ENCODE peak calls at places on chromosome 18, in nine cellular contexts. One of them, this sample, is unnamed.

GRCh38 chr18:57004366-57005121 is 142.3 kb upstream of the BOD1L2 start:
- DNase-seq in left colon: no peak
- DNase-seq in caudate nucleus: no peak
- DNase-seq in endothelial cell: no peak
- DNase-seq in lower lobe of right lung: no peak
- DNase-seq in RCC 7860: peak; percentile 56
- DNase-seq in GM12892: no peak
- DNase-seq in T-helper 2 cell: peak; percentile 62
- DNase-seq in DMS153: peak; percentile 37
- DNase-seq in this sample: no peak

GRCh38 chr18:44786697-44787096 is 106.0 kb downstream of the SETBP1 start:
- DNase-seq in T-helper 2 cell: peak; percentile 52
- DNase-seq in GM12892: peak; percentile 32
- DNase-seq in left colon: no peak
- DNase-seq in RCC 7860: no peak
- DNase-seq in lower lobe of right lung: no peak
- DNase-seq in DMS153: no peak
- DNase-seq in endothelial cell: no peak
- DNase-seq in caudate nucleus: no peak
- DNase-seq in this sample: no peak

GRCh38 chr18:46412831-46413371 is 244.1 kb downstream of the LOXHD1 start:
- DNase-seq in left colon: peak; percentile 43
- DNase-seq in T-helper 2 cell: no peak
- DNase-seq in endothelial cell: no peak
- DNase-seq in lower lobe of right lung: no peak
- DNase-seq in DMS153: no peak
- DNase-seq in GM12892: no peak
- DNase-seq in caudate nucleus: no peak
- DNase-seq in RCC 7860: no peak
- DNase-seq in this sample: no peak

GRCh38 chr18:60568211-60568610 is 195.6 kb upstream of the MC4R start:
- DNase-seq in lower lobe of right lung: no peak
- DNase-seq in endothelial cell: no peak
- DNase-seq in GM12892: no peak
- DNase-seq in RCC 7860: no peak
- DNase-seq in T-helper 2 cell: no peak
- DNase-seq in DMS153: no peak
- DNase-seq in caudate nucleus: no peak
- DNase-seq in left colon: no peak
- DNase-seq in this sample: no peak

GRCh38 chr18:3615374-3615773 is 165.4 kb downstream of the TGIF1 start:
- DNase-seq in GM12892: no peak
- DNase-seq in lower lobe of right lung: no peak
- DNase-seq in caudate nucleus: no peak
- DNase-seq in DMS153: no peak
- DNase-seq in endothelial cell: no peak
- DNase-seq in T-helper 2 cell: no peak
- DNase-seq in left colon: no peak
- DNase-seq in RCC 7860: no peak
- DNase-seq in this sample: no peak

GRCh38 chr18:24490545-24490944 is 30.1 kb downstream of the HRH4 start:
- DNase-seq in caudate nucleus: no peak
- DNase-seq in DMS153: no peak
- DNase-seq in GM12892: no peak
- DNase-seq in T-helper 2 cell: no peak
- DNase-seq in RCC 7860: no peak
- DNase-seq in left colon: no peak
- DNase-seq in lower lobe of right lung: no peak
- DNase-seq in endothelial cell: no peak
- DNase-seq in this sample: no peak

GRCh38 chr18:68623342-68623741 is 91.6 kb downstream of the TMX3 start:
- DNase-seq in RCC 7860: peak; percentile 18
- DNase-seq in T-helper 2 cell: peak; percentile 23
- DNase-seq in caudate nucleus: peak; percentile 1
- DNase-seq in DMS153: peak; percentile 42
- DNase-seq in lower lobe of right lung: no peak
- DNase-seq in GM12892: peak; percentile 9
- DNase-seq in left colon: peak; percentile 11
- DNase-seq in endothelial cell: peak; percentile 66
- DNase-seq in this sample: peak; percentile 7

GRCh38 chr18:58128286-58129018 is 84.4 kb downstream of the NEDD4L start:
- DNase-seq in lower lobe of right lung: no peak
- DNase-seq in left colon: no peak
- DNase-seq in endothelial cell: no peak
- DNase-seq in caudate nucleus: no peak
- DNase-seq in RCC 7860: peak; percentile 87
- DNase-seq in GM12892: no peak
- DNase-seq in T-helper 2 cell: no peak
- DNase-seq in DMS153: no peak
- DNase-seq in this sample: no peak

GRCh38 chr18:26556573-26556972 is 8.2 kb upstream of the KCTD1 start:
- DNase-seq in left colon: no peak
- DNase-seq in GM12892: no peak
- DNase-seq in lower lobe of right lung: no peak
- DNase-seq in T-helper 2 cell: no peak
- DNase-seq in endothelial cell: no peak
- DNase-seq in DMS153: no peak
- DNase-seq in RCC 7860: no peak
- DNase-seq in caudate nucleus: no peak
- DNase-seq in this sample: no peak

GRCh38 chr18:48948112-48949050 is 2.4 kb downstream of the SMAD7 start:
- DNase-seq in left colon: peak; percentile 75
- DNase-seq in endothelial cell: peak; percentile 58
- DNase-seq in caudate nucleus: no peak
- DNase-seq in lower lobe of right lung: peak; percentile 76
- DNase-seq in DMS153: no peak
- DNase-seq in GM12892: no peak
- DNase-seq in T-helper 2 cell: peak; percentile 78
- DNase-seq in RCC 7860: peak; percentile 70
- DNase-seq in this sample: no peak

GRCh38 chr18:48321586-48321985 is 87.6 kb downstream of the ZBTB7C start:
- DNase-seq in GM12892: no peak
- DNase-seq in DMS153: no peak
- DNase-seq in RCC 7860: no peak
- DNase-seq in endothelial cell: no peak
- DNase-seq in T-helper 2 cell: no peak
- DNase-seq in caudate nucleus: no peak
- DNase-seq in left colon: no peak
- DNase-seq in lower lobe of right lung: no peak
- DNase-seq in this sample: no peak

GRCh38 chr18:56711706-56712445 is 60.7 kb downstream of the WDR7 start:
- DNase-seq in endothelial cell: no peak
- DNase-seq in GM12892: no peak
- DNase-seq in left colon: no peak
- DNase-seq in DMS153: no peak
- DNase-seq in RCC 7860: no peak
- DNase-seq in lower lobe of right lung: no peak
- DNase-seq in caudate nucleus: no peak
- DNase-seq in T-helper 2 cell: no peak
- DNase-seq in this sample: no peak

GRCh38 chr18:25805323-25805722 is 285.1 kb downstream of the SS18 start:
- DNase-seq in caudate nucleus: no peak
- DNase-seq in DMS153: no peak
- DNase-seq in GM12892: no peak
- DNase-seq in T-helper 2 cell: no peak
- DNase-seq in endothelial cell: no peak
- DNase-seq in lower lobe of right lung: no peak
- DNase-seq in left colon: no peak
- DNase-seq in RCC 7860: no peak
- DNase-seq in this sample: no peak

GRCh38 chr18:52615321-52615720 is 275.3 kb downstream of the DCC start:
- DNase-seq in DMS153: no peak
- DNase-seq in T-helper 2 cell: no peak
- DNase-seq in endothelial cell: no peak
- DNase-seq in caudate nucleus: no peak
- DNase-seq in left colon: no peak
- DNase-seq in RCC 7860: no peak
- DNase-seq in GM12892: no peak
- DNase-seq in lower lobe of right lung: no peak
- DNase-seq in this sample: no peak

GRCh38 chr18:25345432-25345831 is 6.5 kb downstream of the ZNF521 start:
- DNase-seq in lower lobe of right lung: no peak
- DNase-seq in RCC 7860: no peak
- DNase-seq in endothelial cell: no peak
- DNase-seq in T-helper 2 cell: no peak
- DNase-seq in DMS153: no peak
- DNase-seq in left colon: no peak
- DNase-seq in GM12892: no peak
- DNase-seq in caudate nucleus: no peak
- DNase-seq in this sample: no peak

GRCh38 chr18:23137788-23138216 is 2.5 kb downstream of the CABLES1 start:
- DNase-seq in RCC 7860: no peak
- DNase-seq in endothelial cell: no peak
- DNase-seq in GM12892: no peak
- DNase-seq in lower lobe of right lung: no peak
- DNase-seq in T-helper 2 cell: peak; percentile 25
- DNase-seq in left colon: no peak
- DNase-seq in DMS153: peak; percentile 50
- DNase-seq in caudate nucleus: no peak
- DNase-seq in this sample: no peak

GRCh38 chr18:63140997-63141776 is 178.4 kb downstream of the BCL2 start:
- DNase-seq in T-helper 2 cell: no peak
- DNase-seq in endothelial cell: no peak
- DNase-seq in lower lobe of right lung: no peak
- DNase-seq in DMS153: no peak
- DNase-seq in RCC 7860: no peak
- DNase-seq in GM12892: no peak
- DNase-seq in left colon: no peak
- DNase-seq in caudate nucleus: no peak
- DNase-seq in this sample: no peak

GRCh38 chr18:74261053-74261452 is 30.7 kb downstream of the CYB5A start:
- DNase-seq in left colon: no peak
- DNase-seq in T-helper 2 cell: no peak
- DNase-seq in GM12892: no peak
- DNase-seq in caudate nucleus: no peak
- DNase-seq in RCC 7860: no peak
- DNase-seq in DMS153: no peak
- DNase-seq in lower lobe of right lung: no peak
- DNase-seq in endothelial cell: no peak
- DNase-seq in this sample: no peak

GRCh38 chr18:54774423-54774822 is 53.9 kb upstream of the RAB27B start:
- DNase-seq in T-helper 2 cell: no peak
- DNase-seq in endothelial cell: no peak
- DNase-seq in DMS153: no peak
- DNase-seq in RCC 7860: no peak
- DNase-seq in caudate nucleus: no peak
- DNase-seq in left colon: no peak
- DNase-seq in GM12892: no peak
- DNase-seq in lower lobe of right lung: no peak
- DNase-seq in this sample: no peak

GRCh38 chr18:50727721-50728470 is 91.9 kb downstream of the MRO start:
- DNase-seq in endothelial cell: no peak
- DNase-seq in lower lobe of right lung: no peak
- DNase-seq in DMS153: no peak
- DNase-seq in caudate nucleus: no peak
- DNase-seq in left colon: no peak
- DNase-seq in T-helper 2 cell: no peak
- DNase-seq in RCC 7860: no peak
- DNase-seq in GM12892: no peak
- DNase-seq in this sample: no peak

GRCh38 chr18:9233771-9234440 is 97.3 kb downstream of the ANKRD12 start:
- DNase-seq in RCC 7860: no peak
- DNase-seq in endothelial cell: no peak
- DNase-seq in T-helper 2 cell: no peak
- DNase-seq in GM12892: no peak
- DNase-seq in DMS153: no peak
- DNase-seq in lower lobe of right lung: no peak
- DNase-seq in left colon: no peak
- DNase-seq in caudate nucleus: peak; percentile 33
- DNase-seq in this sample: no peak

GRCh38 chr18:23828426-23828825 is 139.2 kb downstream of the LAMA3 start:
- DNase-seq in T-helper 2 cell: peak; percentile 95
- DNase-seq in caudate nucleus: no peak
- DNase-seq in endothelial cell: no peak
- DNase-seq in GM12892: no peak
- DNase-seq in RCC 7860: peak; percentile 97
- DNase-seq in DMS153: peak; percentile 81
- DNase-seq in lower lobe of right lung: no peak
- DNase-seq in left colon: no peak
- DNase-seq in this sample: no peak

GRCh38 chr18:30929718-30930117 is 112.8 kb downstream of the DSC3 start:
- DNase-seq in endothelial cell: no peak
- DNase-seq in DMS153: no peak
- DNase-seq in left colon: no peak
- DNase-seq in GM12892: no peak
- DNase-seq in caudate nucleus: no peak
- DNase-seq in RCC 7860: no peak
- DNase-seq in T-helper 2 cell: no peak
- DNase-seq in lower lobe of right lung: no peak
- DNase-seq in this sample: no peak

GRCh38 chr18:60064271-60064670 is 164.5 kb downstream of the PMAIP1 start:
- DNase-seq in RCC 7860: peak; percentile 87
- DNase-seq in lower lobe of right lung: no peak
- DNase-seq in DMS153: no peak
- DNase-seq in GM12892: no peak
- DNase-seq in T-helper 2 cell: no peak
- DNase-seq in caudate nucleus: no peak
- DNase-seq in endothelial cell: no peak
- DNase-seq in left colon: no peak
- DNase-seq in this sample: peak; percentile 62

GRCh38 chr18:47755102-47755456 is 175.4 kb downstream of the SMAD2 start:
- DNase-seq in left colon: no peak
- DNase-seq in T-helper 2 cell: no peak
- DNase-seq in GM12892: no peak
- DNase-seq in caudate nucleus: no peak
- DNase-seq in lower lobe of right lung: no peak
- DNase-seq in endothelial cell: no peak
- DNase-seq in RCC 7860: no peak
- DNase-seq in DMS153: no peak
- DNase-seq in this sample: no peak

GRCh38 chr18:24840640-24841039 is 380.2 kb downstream of the HRH4 start:
- DNase-seq in left colon: no peak
- DNase-seq in GM12892: no peak
- DNase-seq in RCC 7860: no peak
- DNase-seq in caudate nucleus: no peak
- DNase-seq in lower lobe of right lung: no peak
- DNase-seq in endothelial cell: no peak
- DNase-seq in DMS153: no peak
- DNase-seq in T-helper 2 cell: no peak
- DNase-seq in this sample: no peak

GRCh38 chr18:58297198-58297597 is 253.2 kb downstream of the NEDD4L start:
- DNase-seq in left colon: no peak
- DNase-seq in DMS153: no peak
- DNase-seq in endothelial cell: no peak
- DNase-seq in T-helper 2 cell: peak; percentile 94
- DNase-seq in GM12892: no peak
- DNase-seq in caudate nucleus: no peak
- DNase-seq in RCC 7860: peak; percentile 64
- DNase-seq in lower lobe of right lung: no peak
- DNase-seq in this sample: no peak

GRCh38 chr18:13289501-13290205 is 71.1 kb downstream of the LDLRAD4 start:
- DNase-seq in endothelial cell: no peak
- DNase-seq in caudate nucleus: no peak
- DNase-seq in lower lobe of right lung: no peak
- DNase-seq in RCC 7860: no peak
- DNase-seq in GM12892: no peak
- DNase-seq in left colon: no peak
- DNase-seq in DMS153: no peak
- DNase-seq in T-helper 2 cell: peak; percentile 43
- DNase-seq in this sample: no peak

GRCh38 chr18:9135912-9136314 is 668 bp upstream of the ANKRD12 start:
- DNase-seq in T-helper 2 cell: peak; percentile 74
- DNase-seq in caudate nucleus: no peak
- DNase-seq in DMS153: peak; percentile 26
- DNase-seq in lower lobe of right lung: no peak
- DNase-seq in left colon: peak; percentile 74
- DNase-seq in GM12892: peak; percentile 27
- DNase-seq in endothelial cell: peak; percentile 27
- DNase-seq in RCC 7860: no peak
- DNase-seq in this sample: no peak